ENCODE peak calls at places on chromosomes 12 and 14, in four cellular contexts. P is NCI-H2081 treated with DMSO at 0.1 percent for 48 hours, U is endothelial cell, T is cardiac muscle cell. L is an unnamed sample.

GRCh38 chr12:117234441-117234840 is 44.2 kb upstream of the FBXO21 start:
- DNase-seq in P (no peak), U (no peak), T (no peak), L (no peak)

GRCh38 chr12:12476836-12477531 is 85.7 kb downstream of the DUSP16 start:
- DNase-seq in P (no peak), U (no peak), T (no peak), L (no peak)

GRCh38 chr14:104708606-104709268 is 15.3 kb upstream of the ADSS1 start:
- DNase-seq in P (no peak), U (peak; percentile 83), T (peak; percentile 73), L (no peak)

GRCh38 chr12:19035552-19035951 is 94.0 kb upstream of the PLEKHA5 start:
- DNase-seq in P (no peak), U (no peak), T (no peak), L (no peak)

GRCh38 chr14:67943947-67944346 is 124.4 kb downstream of the RAD51B start:
- DNase-seq in P (peak; percentile 18), U (peak; percentile 70), T (peak; percentile 87), L (peak; percentile 22)

GRCh38 chr14:85991156-85991555 is 461.2 kb downstream of the FLRT2 start:
- DNase-seq in P (no peak), U (no peak), T (no peak), L (no peak)

GRCh38 chr12:58341791-58342190 is 400.4 kb downstream of the ATP23 start:
- DNase-seq in P (no peak), U (no peak), T (no peak), L (no peak)

GRCh38 chr14:38554046-38554445 is 298.2 kb upstream of the CLEC14A start:
- DNase-seq in P (no peak), U (no peak), T (no peak), L (no peak)

GRCh38 chr14:60245316-60246177 is 3.5 kb upstream of the PPM1A start:
- DNase-seq in P (no peak), U (no peak), T (no peak), L (no peak)

GRCh38 chr12:24012528-24012927 is 63.1 kb upstream of the SOX5 start:
- DNase-seq in P (no peak), U (no peak), T (no peak), L (no peak)

GRCh38 chr12:88207921-88208640 is 66.0 kb downstream of the TMTC3 start:
- DNase-seq in P (no peak), U (no peak), T (no peak), L (no peak)

GRCh38 chr14:105061428-105062047 is 3.7 kb downstream of the GPR132 start:
- DNase-seq in P (no peak), U (no peak), T (no peak), L (no peak)

GRCh38 chr12:120078868-120079267 is 37.7 kb downstream of the RAB35 start:
- DNase-seq in P (no peak), U (no peak), T (no peak), L (no peak)

GRCh38 chr12:66903782-66904396 is 225.0 kb upstream of the GRIP1 start:
- DNase-seq in P (no peak), U (no peak), T (no peak), L (peak; percentile 29)

GRCh38 chr12:68960162-68960501 is 27.2 kb upstream of the CPM start:
- DNase-seq in P (no peak), U (no peak), T (no peak), L (no peak)

GRCh38 chr12:77064891-77065360 is 443 bp downstream of the E2F7 start:
- DNase-seq in P (no peak), U (no peak), T (no peak), L (no peak)

GRCh38 chr14:54147758-54148157 is 191.1 kb upstream of the BMP4 start:
- DNase-seq in P (no peak), U (no peak), T (no peak), L (no peak)

GRCh38 chr12:21542412-21542811 is 16.3 kb downstream of the SPX start:
- DNase-seq in P (no peak), U (no peak), T (no peak), L (no peak)

GRCh38 chr14:105252552-105253328 is 4.4 kb downstream of the BTBD6 start:
- DNase-seq in P (no peak), U (no peak), T (no peak), L (no peak)

GRCh38 chr12:34396006-34396860 is 373.9 kb downstream of the ALG10 start:
- DNase-seq in P (no peak), U (peak; percentile 1), T (no peak), L (no peak)

GRCh38 chr14:65243766-65244442 is 141.6 kb upstream of the MAX start:
- DNase-seq in P (no peak), U (no peak), T (no peak), L (no peak)

GRCh38 chr14:38824691-38825090 is 278.3 kb downstream of the SEC23A start:
- DNase-seq in P (no peak), U (no peak), T (no peak), L (no peak)

GRCh38 chr14:25463475-25463874 is 413.5 kb upstream of the STXBP6 start:
- DNase-seq in P (no peak), U (no peak), T (no peak), L (no peak)

GRCh38 chr14:100019156-100019882 is 45.9 kb upstream of the EVL start:
- DNase-seq in P (no peak), U (no peak), T (peak; percentile 62), L (no peak)

GRCh38 chr12:110224379-110225304 is 56.4 kb upstream of the ATP2A2 start:
- DNase-seq in P (no peak), U (no peak), T (no peak), L (no peak)

GRCh38 chr12:95178136-95178535 is 39.1 kb downstream of the FGD6 start:
- DNase-seq in P (no peak), U (no peak), T (no peak), L (no peak)

L was measured in NCI-H1436 treated with DMSO at 0.1 percent for 48 hours.